ENCODE peak calls at places on chromosomes 6 and 20, in ten cellular contexts. M is OCI-LY7, H is stomach, D is IMR-90, Q is thoracic aorta, B is pancreas, A is psoas muscle, C is PC-3, P is K562, W is H1. G is an unnamed sample.

GRCh38 chr6:84333827-84334226 is 106.4 kb upstream of the CEP162 start:
- DNase-seq in H (no peak), C (no peak), P (no peak), Q (no peak), A (no peak), D (no peak), M (no peak), B (no peak), W (no peak), G (no peak)

GRCh38 chr6:2414885-2415523 is 169.6 kb upstream of the GMDS start:
- DNase-seq in Q (no peak), P (no peak), H (no peak), D (no peak), W (no peak), M (no peak), A (no peak), C (no peak), B (no peak), G (no peak)

GRCh38 chr6:12456343-12456742 is 166.2 kb downstream of the EDN1 start:
- DNase-seq in B (no peak), H (no peak), Q (no peak), C (no peak), M (no peak), W (no peak), D (no peak), P (no peak), A (no peak), G (no peak)

GRCh38 chr6:44381739-44382138 is 5.8 kb upstream of the CDC5L start:
- DNase-seq in W (no peak), H (no peak), P (no peak), Q (no peak), C (no peak), A (no peak), B (no peak), M (no peak), D (no peak), G (no peak)

GRCh38 chr20:57772349-57772964 is 62.6 kb upstream of the PMEPA1 start:
- DNase-seq in A (no peak), P (no peak), D (peak; percentile 64), M (no peak), B (no peak), Q (no peak), W (no peak), H (no peak), C (peak; percentile 99), G (peak; percentile 91)

GRCh38 chr6:169976301-169977081 is 225.1 kb downstream of the ERMARD start:
- DNase-seq in H (no peak), P (no peak), Q (no peak), D (no peak), C (peak; percentile 48), M (no peak), B (no peak), W (no peak), A (no peak), G (no peak)

GRCh38 chr6:143940011-143940597 is 68.0 kb downstream of the PLAGL1 start:
- DNase-seq in D (peak; percentile 38), P (peak; percentile 90), A (no peak), H (peak; percentile 49), M (peak; percentile 63), Q (no peak), B (peak; percentile 52), C (peak; percentile 66), W (no peak), G (peak; percentile 45)

GRCh38 chr6:95690328-95690727 is 113.0 kb downstream of the MANEA start:
- DNase-seq in M (no peak), H (no peak), C (peak; percentile 27), W (no peak), D (no peak), P (no peak), A (no peak), Q (no peak), B (no peak), G (no peak)

GRCh38 chr6:137849709-137850093 is 17.4 kb upstream of the TNFAIP3 start:
- DNase-seq in B (no peak), C (no peak), A (no peak), M (no peak), Q (no peak), W (no peak), P (no peak), D (no peak), H (no peak), G (no peak)

DNA sequence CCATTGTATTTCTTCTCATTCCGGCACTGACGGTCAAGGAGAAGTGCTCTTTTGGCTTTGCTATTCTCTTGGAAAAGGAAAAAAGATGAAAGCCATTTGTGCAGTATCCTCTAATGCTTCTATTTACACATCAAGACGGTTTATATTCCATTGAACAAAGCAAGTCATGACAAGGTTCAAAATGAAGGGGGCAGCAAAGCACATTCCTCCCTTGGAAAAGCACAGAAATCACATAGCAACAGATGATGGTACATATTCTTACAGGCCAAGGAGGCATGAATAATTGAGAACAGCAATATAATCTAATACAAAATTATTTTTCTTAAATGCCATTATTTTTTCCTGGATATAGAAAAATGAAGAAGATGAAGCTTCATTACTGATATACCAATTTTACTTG is 508.2 kb upstream of the JAG1 start:
- DNase-seq in B (no peak), P (no peak), Q (no peak), A (no peak), M (no peak), D (no peak), W (no peak), H (no peak), C (no peak), G (no peak)
- TF ChIP-seq CTCF in B (no peak), P (no peak), Q (no peak), A (no peak), M (no peak), D (no peak), W (no peak), H (no peak), C (no peak), G (no peak)

GRCh38 chr6:42226251-42227143 is 8.8 kb upstream of the MRPS10 start:
- DNase-seq in D (peak; percentile 84), C (peak; percentile 100), W (no peak), Q (no peak), M (no peak), A (no peak), B (no peak), H (no peak), P (no peak), G (peak; percentile 66)

GRCh38 chr6:42225043-42225368 is 7.3 kb upstream of the MRPS10 start:
- DNase-seq in M (no peak), Q (no peak), B (no peak), H (no peak), D (no peak), P (no peak), A (no peak), C (no peak), W (no peak), G (no peak)

GRCh38 chr6:42222450-42222849 is 4.8 kb upstream of the MRPS10 start:
- DNase-seq in B (no peak), P (no peak), D (peak; percentile 23), W (no peak), H (no peak), M (no peak), Q (no peak), C (peak; percentile 95), A (no peak), G (no peak)

GRCh38 chr6:42225419-42225818 is 7.8 kb upstream of the MRPS10 start:
- DNase-seq in W (no peak), H (no peak), A (no peak), C (no peak), P (no peak), B (no peak), M (no peak), D (no peak), Q (no peak), G (no peak)

DNA sequence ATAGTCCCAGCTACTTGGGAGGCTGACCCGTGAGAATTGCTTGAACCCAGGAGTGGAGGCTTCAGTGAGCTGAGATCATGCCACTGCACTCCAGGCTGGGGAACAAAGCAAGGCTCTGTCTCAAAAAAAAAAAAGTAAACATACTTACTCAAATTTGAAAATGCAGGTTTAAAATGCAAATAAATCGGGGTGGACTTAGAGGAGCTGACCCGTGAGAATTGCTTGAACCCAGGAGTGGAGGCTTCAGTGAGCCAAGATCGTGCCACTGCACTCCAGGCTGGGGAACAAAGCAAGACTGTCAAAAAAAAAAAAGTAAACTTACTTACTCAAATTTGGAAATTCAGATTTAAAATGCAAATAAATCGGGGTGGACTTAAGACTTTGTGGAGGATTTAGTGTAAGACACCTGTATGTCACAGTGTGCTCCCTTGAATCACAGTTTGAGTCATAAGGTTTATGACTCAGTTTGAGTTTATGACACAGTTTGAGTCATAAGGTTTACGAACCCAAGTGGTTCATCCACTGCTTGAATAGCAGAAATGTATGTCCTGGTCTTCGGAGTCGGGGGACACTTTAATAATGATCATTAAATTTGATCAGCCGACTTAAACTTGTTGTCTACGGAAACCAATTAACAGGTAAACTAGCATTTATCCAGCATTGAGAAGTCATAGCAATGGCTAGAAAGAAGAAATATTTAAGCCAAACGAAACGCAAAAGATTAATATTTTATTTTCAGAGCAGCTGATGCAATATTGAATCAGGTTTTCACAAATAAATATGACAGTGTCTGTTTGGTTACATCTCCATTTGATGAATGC is 6.8 kb upstream of the MRPS10 start:
- DNase-seq in B (no peak), M (no peak), H (no peak), P (no peak), D (peak; percentile 97), C (peak; percentile 99), A (no peak), Q (no peak), W (no peak), G (peak; percentile 78)
- H3K27ac ChIP-seq in B (no peak overlapping the region), M (no peak overlapping the region), H (no peak overlapping the region), P (no peak overlapping the region), D (peak overlapping the region; percentile 13), C (peak overlapping the region; percentile 98), A (no peak overlapping the region), Q (no peak overlapping the region), W (no peak overlapping the region), G (peak overlapping the region; percentile 92)

DNA sequence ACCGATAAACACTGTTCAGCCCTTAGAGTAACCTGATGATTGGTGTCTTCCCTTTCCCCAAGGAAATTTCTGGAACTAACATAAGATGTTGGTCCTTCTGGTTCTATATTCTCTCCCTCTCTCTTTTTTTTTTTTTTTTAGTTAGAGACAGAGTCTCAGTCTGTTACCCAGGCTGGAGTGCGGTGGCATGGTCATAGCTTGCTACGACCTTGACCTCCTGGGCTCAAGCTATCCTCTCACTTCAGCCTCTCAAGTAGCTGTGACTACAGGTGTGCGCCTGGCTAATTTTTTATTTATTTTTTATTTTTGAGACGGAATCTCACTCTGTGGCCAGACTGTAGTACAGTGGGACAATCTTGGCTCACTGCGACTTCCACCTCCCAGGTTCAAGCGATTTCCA is 12.9 kb downstream of the PANK2 start:
- DNase-seq in H (no peak), D (no peak), P (no peak), B (no peak), W (no peak), Q (no peak), C (no peak), M (no peak), A (no peak), G (no peak)
- H3K4me3 ChIP-seq in H (no peak overlapping the region), D (no peak overlapping the region), P (no peak overlapping the region), B (no peak overlapping the region), W (no peak overlapping the region), Q (peak overlapping the region; percentile 52), C (no peak overlapping the region), M (no peak overlapping the region), A (no peak overlapping the region), G (no peak overlapping the region)

DNA sequence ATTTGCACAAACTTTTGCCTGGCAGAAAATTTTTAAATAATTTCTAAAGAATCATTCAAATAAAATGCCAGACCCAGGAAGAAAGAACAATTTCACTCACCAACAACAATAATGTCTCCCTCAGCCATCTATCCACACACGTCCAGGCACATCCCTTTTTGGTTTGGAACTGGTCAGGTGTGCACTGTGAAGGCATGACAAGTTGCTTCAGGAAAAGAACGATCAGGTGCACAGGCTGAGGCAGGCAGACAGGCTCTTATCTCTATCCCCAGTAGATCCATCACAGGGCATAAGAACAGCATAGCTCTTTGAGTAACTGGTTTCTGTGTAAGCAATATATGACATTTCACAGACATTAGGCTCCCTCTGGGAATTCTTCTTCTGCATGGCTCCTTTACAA is 18.1 kb upstream of the NXT1 start:
- DNase-seq in M (no peak), W (no peak), Q (no peak), B (no peak), P (no peak), C (no peak), D (no peak), H (no peak), A (no peak), G (no peak)
- TF ChIP-seq CTCF in M (no peak), W (no peak), Q (no peak), B (no peak), P (no peak), C (no peak), D (no peak), H (no peak), A (no peak), G (no peak)